ENCODE peak calls at places on chromosomes 16 and 17, in four cellular contexts. One of them, this sample, is unnamed.

GRCh38 chr16:555528-556478 is 4.4 kb upstream of the PRR35 start:
- DNase-seq in K562: no peak
- DNase-seq in GM12891: no peak
- DNase-seq in GM12878: no peak
- DNase-seq in this sample: no peak

GRCh38 chr16:81517630-81518438 is 73.2 kb downstream of the CMIP start:
- DNase-seq in K562: no peak
- DNase-seq in GM12891: no peak
- DNase-seq in GM12878: no peak
- DNase-seq in this sample: no peak

GRCh38 chr17:79028496-79029326 is 4.7 kb downstream of the C1QTNF1 start:
- DNase-seq in K562: no peak
- DNase-seq in GM12891: no peak
- DNase-seq in GM12878: no peak
- DNase-seq in this sample: no peak

GRCh38 chr16:970379-970765 is 412 bp downstream of the LMF1 start:
- DNase-seq in K562: no peak
- DNase-seq in GM12891: no peak
- DNase-seq in GM12878: no peak
- DNase-seq in this sample: no peak

GRCh38 chr17:42065201-42065600 is 14.8 kb upstream of the C17orf113 start:
- DNase-seq in K562: no peak
- DNase-seq in GM12891: no peak
- DNase-seq in GM12878: no peak
- DNase-seq in this sample: no peak

GRCh38 chr16:67910162-67910561 is 17.1 kb downstream of the PSKH1 start:
- DNase-seq in K562: no peak
- DNase-seq in GM12891: no peak
- DNase-seq in GM12878: no peak
- DNase-seq in this sample: no peak

GRCh38 chr17:59688008-59688407 is 19.2 kb downstream of the PTRH2 start:
- DNase-seq in K562: no peak
- DNase-seq in GM12891: no peak
- DNase-seq in GM12878: no peak
- DNase-seq in this sample: no peak

GRCh38 chr16:55255890-55256289 is 68.1 kb upstream of the IRX6 start:
- DNase-seq in K562: no peak
- DNase-seq in GM12891: no peak
- DNase-seq in GM12878: no peak
- DNase-seq in this sample: no peak

GRCh38 chr16:46757339-46758050 is 9.4 kb upstream of the MYLK3 start:
- DNase-seq in K562: peak
- DNase-seq in GM12891: no peak
- DNase-seq in GM12878: no peak
- DNase-seq in this sample: no peak

GRCh38 chr17:78806451-78806850 is 24.4 kb upstream of the CYTH1 start:
- DNase-seq in K562: no peak
- DNase-seq in GM12891: peak
- DNase-seq in GM12878: no peak
- DNase-seq in this sample: peak

GRCh38 chr16:5062790-5063765 is 2.7 kb downstream of the C16orf89 start:
- DNase-seq in K562: no peak
- DNase-seq in GM12891: no peak
- DNase-seq in GM12878: no peak
- DNase-seq in this sample: no peak

GRCh38 chr16:29820271-29820701 is at the start of gene MVP:
- DNase-seq in K562: peak
- DNase-seq in GM12891: peak
- DNase-seq in GM12878: no peak
- DNase-seq in this sample: no peak

GRCh38 chr16:3035972-3036725 is 595 bp downstream of the BICDL2 start:
- DNase-seq in K562: no peak
- DNase-seq in GM12891: no peak
- DNase-seq in GM12878: no peak
- DNase-seq in this sample: no peak
- TF ChIP-seq SPI1 in K562: no peak
- TF ChIP-seq SPI1 in GM12891: no peak
- TF ChIP-seq SPI1 in GM12878: no peak
- TF ChIP-seq SPI1 in this sample: no peak

DNA sequence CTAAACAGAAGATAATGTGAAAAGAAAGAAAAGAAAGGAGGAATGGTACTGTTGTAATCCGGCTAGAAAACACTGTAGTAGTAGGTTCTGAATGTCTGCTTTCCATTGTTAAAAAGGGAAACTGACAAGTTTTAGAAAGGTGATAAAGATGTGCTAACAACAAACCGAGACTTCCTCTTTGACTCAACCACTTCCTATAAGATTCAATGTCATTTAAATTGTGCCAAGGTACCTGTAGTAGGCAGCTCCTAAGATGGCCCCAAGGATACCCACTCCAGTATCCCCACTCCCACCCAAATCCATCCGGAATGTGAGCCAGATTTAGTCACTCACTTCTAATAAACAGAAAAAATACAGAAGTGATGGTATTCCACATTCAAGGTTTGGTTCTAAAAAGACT is 31.2 kb downstream of the XYLT1 start:
- DNase-seq in K562: no peak
- DNase-seq in GM12891: no peak
- DNase-seq in GM12878: no peak
- DNase-seq in this sample: peak
- TF ChIP-seq SPI1 in K562: no peak
- TF ChIP-seq SPI1 in GM12891: peak
- TF ChIP-seq SPI1 in GM12878: peak
- TF ChIP-seq SPI1 in this sample: peak

GRCh38 chr16:73877148-73877547 is 419.5 kb upstream of the PSMD7 start:
- DNase-seq in K562: no peak
- DNase-seq in GM12891: no peak
- DNase-seq in GM12878: no peak
- DNase-seq in this sample: no peak

GRCh38 chr16:73873643-73874042 is 423.0 kb upstream of the PSMD7 start:
- DNase-seq in K562: no peak
- DNase-seq in GM12891: no peak
- DNase-seq in GM12878: no peak
- DNase-seq in this sample: no peak

GRCh38 chr16:73872856-73873255 is 423.8 kb upstream of the PSMD7 start:
- DNase-seq in K562: no peak
- DNase-seq in GM12891: no peak
- DNase-seq in GM12878: no peak
- DNase-seq in this sample: no peak

GRCh38 chr16:73879621-73880020 is 417.0 kb upstream of the PSMD7 start:
- DNase-seq in K562: no peak
- DNase-seq in GM12891: no peak
- DNase-seq in GM12878: no peak
- DNase-seq in this sample: no peak

GRCh38 chr16:73878616-73879015 is 418.0 kb upstream of the PSMD7 start:
- DNase-seq in K562: peak
- DNase-seq in GM12891: peak
- DNase-seq in GM12878: peak
- DNase-seq in this sample: peak
- TF ChIP-seq SPI1 in K562: no peak
- TF ChIP-seq SPI1 in GM12891: no peak
- TF ChIP-seq SPI1 in GM12878: no peak
- TF ChIP-seq SPI1 in this sample: no peak

GRCh38 chr17:77164483-77165030 is 23.8 kb downstream of the SEC14L1 start:
- DNase-seq in K562: peak
- DNase-seq in GM12891: no peak
- DNase-seq in GM12878: no peak
- DNase-seq in this sample: no peak
- TF ChIP-seq SPI1 in K562: no peak
- TF ChIP-seq SPI1 in GM12891: no peak
- TF ChIP-seq SPI1 in GM12878: no peak
- TF ChIP-seq SPI1 in this sample: no peak

DNA sequence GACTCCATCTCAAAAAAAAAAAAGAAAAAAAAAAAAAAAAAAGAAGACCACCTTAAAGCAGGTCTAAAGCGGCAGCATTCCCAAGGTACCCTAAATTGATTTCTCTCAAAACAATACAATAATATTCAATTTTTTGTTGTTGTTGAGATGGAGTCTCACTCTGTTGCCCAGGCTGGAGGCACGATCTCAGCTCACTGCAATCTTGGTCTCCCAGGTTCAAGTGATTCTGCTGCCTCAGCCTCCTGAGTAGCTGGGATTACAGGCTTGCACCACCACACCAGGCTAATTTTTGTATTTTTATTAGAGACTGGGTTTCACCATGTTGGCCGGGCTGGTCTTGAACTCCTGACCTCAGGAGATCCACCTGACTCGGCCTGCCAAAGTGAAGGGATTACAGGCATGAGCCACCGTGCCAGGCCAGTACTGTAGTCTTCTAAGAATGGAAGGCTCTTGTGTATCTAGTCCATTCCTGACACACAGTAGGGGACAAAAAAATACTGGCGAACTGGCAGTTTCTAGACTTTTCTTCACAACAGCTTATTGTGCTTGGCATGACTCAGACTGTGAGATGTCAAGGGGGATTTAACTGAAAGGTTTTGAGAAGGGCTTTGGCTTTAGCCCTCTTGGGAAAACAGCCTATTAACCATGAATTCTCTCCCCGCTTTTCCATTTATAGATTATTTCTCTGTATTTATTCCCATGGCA is 17.3 kb downstream of the CDR2 start:
- DNase-seq in K562: no peak
- DNase-seq in GM12891: no peak
- DNase-seq in GM12878: peak
- DNase-seq in this sample: no peak
- TF ChIP-seq SPI1 in K562: no peak
- TF ChIP-seq SPI1 in GM12891: no peak
- TF ChIP-seq SPI1 in GM12878: no peak
- TF ChIP-seq SPI1 in this sample: no peak

GRCh38 chr16:89472711-89473075 is 17.7 kb downstream of the ANKRD11 start:
- DNase-seq in K562: no peak
- DNase-seq in GM12891: no peak
- DNase-seq in GM12878: no peak
- DNase-seq in this sample: no peak

GRCh38 chr16:89471225-89471624 is 19.1 kb downstream of the ANKRD11 start:
- DNase-seq in K562: no peak
- DNase-seq in GM12891: no peak
- DNase-seq in GM12878: no peak
- DNase-seq in this sample: no peak

GRCh38 chr16:89473791-89474414 is 16.5 kb downstream of the ANKRD11 start:
- DNase-seq in K562: no peak
- DNase-seq in GM12891: no peak
- DNase-seq in GM12878: no peak
- DNase-seq in this sample: peak

GRCh38 chr16:89475144-89475543 is 15.2 kb downstream of the ANKRD11 start:
- DNase-seq in K562: no peak
- DNase-seq in GM12891: no peak
- DNase-seq in GM12878: no peak
- DNase-seq in this sample: no peak

DNA sequence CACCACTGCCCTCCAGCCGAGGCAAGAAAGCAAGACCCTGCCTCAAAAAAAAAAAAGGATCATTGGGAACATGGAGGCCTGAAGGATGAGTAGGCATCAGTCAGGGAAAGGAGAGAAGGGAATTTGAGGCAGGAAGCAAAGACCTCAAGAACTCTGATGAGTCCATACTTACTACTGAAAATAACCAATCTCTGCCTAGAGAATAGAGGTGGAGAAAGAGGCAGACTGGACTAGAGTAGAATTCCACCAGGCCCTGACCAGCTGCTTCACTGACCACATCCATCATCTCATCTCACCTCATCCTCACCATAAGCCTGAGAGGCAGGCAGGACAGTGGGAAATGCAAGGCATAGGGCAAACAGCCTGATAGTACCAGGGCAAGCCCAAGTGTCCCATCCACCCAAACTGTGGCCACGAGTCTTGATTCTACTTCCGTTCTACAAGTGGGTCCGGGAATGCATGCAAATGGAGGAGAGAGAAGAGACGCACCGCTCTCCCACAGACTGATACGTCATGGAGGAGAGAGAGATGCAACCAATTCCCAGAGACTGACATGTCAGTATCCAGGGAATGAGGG is 17.1 kb downstream of the ANKRD11 start:
- DNase-seq in K562: no peak
- DNase-seq in GM12891: no peak
- DNase-seq in GM12878: no peak
- DNase-seq in this sample: no peak
- TF ChIP-seq SPI1 in K562: no peak
- TF ChIP-seq SPI1 in GM12891: no peak
- TF ChIP-seq SPI1 in GM12878: no peak
- TF ChIP-seq SPI1 in this sample: no peak

GRCh38 chr16:60204221-60204620 is 1470.1 kb upstream of the GOT2 start:
- DNase-seq in K562: no peak
- DNase-seq in GM12891: no peak
- DNase-seq in GM12878: no peak
- DNase-seq in this sample: no peak
- TF ChIP-seq SPI1 in K562: no peak
- TF ChIP-seq SPI1 in GM12891: no peak
- TF ChIP-seq SPI1 in GM12878: no peak
- TF ChIP-seq SPI1 in this sample: no peak

GRCh38 chr16:57380671-57381462 is 8.6 kb downstream of the CX3CL1 start:
- DNase-seq in K562: no peak
- DNase-seq in GM12891: no peak
- DNase-seq in GM12878: no peak
- DNase-seq in this sample: no peak
- TF ChIP-seq SPI1 in K562: no peak
- TF ChIP-seq SPI1 in GM12891: peak
- TF ChIP-seq SPI1 in GM12878: peak
- TF ChIP-seq SPI1 in this sample: peak

GRCh38 chr17:63137163-63137562 is 171.1 kb downstream of the TANC2 start:
- DNase-seq in K562: no peak
- DNase-seq in GM12891: no peak
- DNase-seq in GM12878: no peak
- DNase-seq in this sample: no peak
- TF ChIP-seq SPI1 in K562: no peak
- TF ChIP-seq SPI1 in GM12891: no peak
- TF ChIP-seq SPI1 in GM12878: no peak
- TF ChIP-seq SPI1 in this sample: no peak